ENCODE peak calls at places on chromosomes 5 and 9, in five cellular contexts. J is WTC11, N is BJ, K is foreskin keratinocyte, U is brain microvascular endothelial cell. V is an unnamed sample.

GRCh38 chr9:82254646-82255367 is 266.2 kb downstream of the SPATA31D1 start:
- DNase-seq in N (no peak), K (no peak), J (no peak), U (no peak), V (no peak)

GRCh38 chr5:59390074-59390659 is 503.4 kb downstream of the PDE4D start:
- DNase-seq in U (no peak), J (no peak), K (no peak), N (no peak), V (no peak)

GRCh38 chr9:84436386-84437114 is 96.0 kb upstream of the SLC28A3 start:
- DNase-seq in K (no peak), N (no peak), U (no peak), J (no peak), V (no peak)

GRCh38 chr9:123807241-123807640 is 122.7 kb downstream of the DENND1A start:
- DNase-seq in N (no peak), K (no peak), U (no peak), J (no peak), V (no peak)

GRCh38 chr5:38404667-38405276 is 146.4 kb downstream of the EGFLAM start:
- DNase-seq in J (peak), N (no peak), K (no peak), U (no peak), V (no peak)

GRCh38 chr5:129406440-129406839 is 53.7 kb upstream of the ADAMTS19 start:
- DNase-seq in K (no peak), J (no peak), N (no peak), U (no peak), V (no peak)

GRCh38 chr9:19085295-19085694 is 17.4 kb downstream of the HAUS6 start:
- DNase-seq in U (no peak), N (no peak), K (no peak), J (no peak), V (no peak)

GRCh38 chr5:44233691-44234090 is 155.5 kb downstream of the FGF10 start:
- DNase-seq in U (no peak), N (no peak), J (no peak), K (no peak), V (no peak)

GRCh38 chr9:126499005-126499910 is 114.5 kb upstream of the LMX1B start:
- DNase-seq in U (peak), N (no peak), J (peak), K (no peak), V (no peak)

GRCh38 chr9:121682926-121683485 is 31.6 kb downstream of the DAB2IP start:
- DNase-seq in J (no peak), K (no peak), N (no peak), U (no peak), V (no peak)

GRCh38 chr9:127778280-127779135 is at the start of gene SH2D3C:
- DNase-seq in N (no peak), J (no peak), K (no peak), U (no peak), V (no peak)

GRCh38 chr5:55994502-55994997 is at the start of gene IL6ST:
- DNase-seq in J (no peak), N (peak), K (peak), U (peak), V (no peak)

GRCh38 chr9:77820293-77820954 is 172.3 kb upstream of the GNA14 start:
- DNase-seq in J (no peak), K (peak), N (peak), U (peak), V (no peak)

GRCh38 chr9:127942152-127943010 is 4.7 kb upstream of the DPM2 start:
- DNase-seq in N (no peak), J (peak), U (peak), K (no peak), V (no peak)

GRCh38 chr5:32231929-32232328 is 57.8 kb upstream of the GOLPH3 start:
- DNase-seq in J (no peak), U (no peak), K (no peak), N (no peak), V (no peak)

GRCh38 chr9:9961487-9961886 is 651.3 kb downstream of the PTPRD start:
- DNase-seq in J (no peak), U (peak), K (no peak), N (no peak), V (no peak)

GRCh38 chr9:85960688-85961093 is 19.7 kb downstream of the NAA35 start:
- DNase-seq in U (no peak), K (no peak), J (no peak), N (no peak), V (no peak)

GRCh38 chr5:122465994-122466393 is 154.0 kb downstream of the SNCAIP start:
- DNase-seq in K (no peak), J (no peak), U (no peak), N (no peak), V (no peak)

GRCh38 chr9:133521122-133522072 is 3.4 kb downstream of the MYMK start:
- DNase-seq in J (no peak), K (no peak), N (no peak), U (no peak), V (no peak)

GRCh38 chr5:81068635-81069034 is 108.5 kb downstream of the RASGRF2 start:
- DNase-seq in U (no peak), J (no peak), K (no peak), N (no peak), V (no peak)

GRCh38 chr5:169302491-169303118 is 1.7 kb upstream of the SLIT3 start:
- DNase-seq in K (peak), N (peak), U (peak), J (peak), V (peak)

GRCh38 chr9:136848393-136849037 is 694 bp upstream of the PHPT1 start:
- DNase-seq in N (no peak), U (no peak), K (no peak), J (peak), V (no peak)

GRCh38 chr9:33778700-33779351 is 16.5 kb upstream of the PRSS3 start:
- DNase-seq in J (peak), K (peak), N (no peak), U (peak), V (no peak)

GRCh38 chr9:72884521-72884920 is 68.3 kb downstream of the ALDH1A1 start:
- DNase-seq in K (no peak), U (no peak), J (no peak), N (no peak), V (no peak)

GRCh38 chr5:138339464-138339863 is 1.4 kb downstream of the FAM53C start:
- DNase-seq in U (no peak), K (no peak), N (no peak), J (no peak), V (no peak)

GRCh38 chr9:14813336-14814020 is 90.9 kb upstream of the CER1 start:
- DNase-seq in K (no peak), J (no peak), U (peak), N (no peak), V (no peak)

GRCh38 chr5:139268364-139269202 is 25.0 kb upstream of the MATR3 start:
- DNase-seq in U (no peak), K (no peak), J (no peak), N (no peak), V (no peak)

GRCh38 chr5:1477341-1477740 is 32.1 kb upstream of the SLC6A3 start:
- DNase-seq in K (no peak), J (peak), N (no peak), U (no peak), V (no peak)

GRCh38 chr5:32475338-32476097 is 31.0 kb upstream of the ZFR start:
- DNase-seq in N (no peak), J (no peak), K (no peak), U (no peak), V (no peak)

GRCh38 chr9:113361304-113362018 is 12.1 kb downstream of the BSPRY start:
- DNase-seq in U (peak), J (no peak), N (no peak), K (no peak), V (no peak)

GRCh38 chr9:116700882-116701836 is 14.1 kb downstream of the TRIM32 start:
- DNase-seq in J (no peak), U (no peak), K (no peak), N (no peak), V (no peak)

GRCh38 chr5:67343835-67344234 is 147.2 kb upstream of the CD180 start:
- DNase-seq in J (no peak), K (no peak), N (no peak), U (no peak), V (no peak)

GRCh38 chr5:62155988-62156387 is 150.0 kb upstream of the KIF2A start:
- DNase-seq in U (no peak), K (no peak), J (no peak), N (no peak), V (no peak)

GRCh38 chr9:112338561-112338960 is 5.1 kb upstream of the PTBP3 start:
- DNase-seq in U (peak), N (no peak), K (no peak), J (no peak), V (peak)

GRCh38 chr5:1792842-1793266 is 6.8 kb downstream of the MRPL36 start:
- DNase-seq in K (no peak), N (no peak), U (peak), J (no peak), V (no peak)

GRCh38 chr5:142819292-142819691 is 49.1 kb downstream of the ARHGAP26 start:
- DNase-seq in J (no peak), U (no peak), N (no peak), K (peak), V (no peak)

GRCh38 chr9:104608336-104608735 is 2.9 kb upstream of the OR13C2 start:
- DNase-seq in K (no peak), U (no peak), N (no peak), J (no peak), V (no peak)

GRCh38 chr5:64207978-64208377 is 42.3 kb downstream of the RNF180 start:
- DNase-seq in N (no peak), U (no peak), J (no peak), K (no peak), V (no peak)
- TF ChIP-seq CTCF in N (no peak), U (no peak), J (no peak), K (peak), V (no peak)

DNA sequence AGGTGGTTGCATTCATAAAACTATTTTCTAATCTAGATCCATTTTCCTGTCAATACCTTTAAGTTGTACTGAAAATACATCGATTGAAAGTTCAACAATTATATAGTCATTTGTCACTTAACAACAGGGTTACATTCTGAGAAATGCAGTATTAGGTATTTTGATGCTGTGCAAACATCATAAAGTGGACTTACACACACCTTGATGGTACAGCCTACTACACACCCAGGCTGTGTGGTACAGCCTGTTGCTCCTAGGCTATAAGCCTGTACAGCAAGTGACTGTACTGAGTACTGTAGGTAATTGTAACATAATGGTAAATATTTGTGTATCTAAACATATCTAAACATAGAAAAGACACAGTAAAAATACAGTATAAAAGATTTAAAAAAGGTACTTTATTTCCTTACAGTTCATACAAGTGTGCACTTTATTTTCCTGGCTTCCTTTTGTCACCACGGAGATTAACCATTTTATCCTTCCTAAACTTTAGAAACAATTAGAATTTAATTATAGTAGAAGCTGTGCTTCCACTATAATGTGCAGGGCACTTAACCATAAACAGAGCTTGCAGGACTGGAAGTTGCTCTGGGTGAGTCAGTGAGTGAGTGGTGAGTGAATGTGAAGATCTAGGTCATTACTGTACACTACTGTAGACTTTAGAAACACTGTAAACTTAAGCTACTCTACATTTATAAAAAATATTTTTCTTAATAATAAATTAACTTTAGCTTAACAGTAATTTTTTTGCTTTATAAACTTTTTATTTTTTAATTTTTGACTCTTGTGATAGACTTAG is 42.9 kb upstream of the MEF2C start:
- DNase-seq in U (peak), J (no peak), N (no peak), K (no peak), V (no peak)
- TF ChIP-seq CTCF in U (no peak), J (no peak), N (no peak), K (no peak), V (no peak)

GRCh38 chr9:8074645-8075044 is 275.1 kb upstream of the DMAC1 start:
- DNase-seq in N (no peak), K (no peak), U (no peak), J (no peak), V (no peak)

GRCh38 chr9:8070779-8071444 is 271.3 kb upstream of the DMAC1 start:
- DNase-seq in U (no peak), J (peak), K (no peak), N (no peak), V (no peak)

DNA sequence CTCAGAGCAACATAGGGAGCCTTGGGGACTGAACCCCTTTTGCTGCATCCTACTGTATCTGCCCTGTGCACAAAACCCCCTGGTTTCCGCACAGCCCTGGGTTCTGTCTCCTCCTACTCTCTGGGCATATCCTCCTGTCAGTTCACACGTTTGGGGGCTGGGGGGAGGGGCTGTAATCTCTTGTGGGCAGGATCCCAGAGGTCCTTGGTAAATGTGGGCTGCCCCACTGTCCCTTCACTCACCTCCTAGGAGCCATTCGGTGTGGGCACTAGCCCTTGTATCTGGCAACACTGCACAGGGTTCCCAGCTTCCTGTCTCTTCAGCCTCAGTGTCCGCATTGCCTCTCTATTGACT is 271.8 kb upstream of the DMAC1 start:
- DNase-seq in K (no peak), U (no peak), J (no peak), N (no peak), V (no peak)
- TF ChIP-seq CTCF in K (no peak), U (no peak), J (no peak), N (no peak), V (no peak)

GRCh38 chr5:154967419-154968024 is 26.6 kb downstream of the MRPL22 start:
- DNase-seq in N (no peak), U (peak), J (no peak), K (no peak), V (no peak)
- TF ChIP-seq CTCF in N (peak), U (peak), J (peak), K (peak), V (peak)

GRCh38 chr9:21404146-21404545 is 4.8 kb upstream of the IFNA8 start:
- DNase-seq in N (no peak), J (no peak), U (no peak), K (no peak), V (no peak)

GRCh38 chr9:21398955-21399489 is 9.9 kb upstream of the IFNA8 start:
- DNase-seq in N (no peak), K (no peak), U (no peak), J (no peak), V (no peak)

GRCh38 chr9:21402387-21403247 is 6.3 kb upstream of the IFNA8 start:
- DNase-seq in N (no peak), K (no peak), J (peak), U (no peak), V (no peak)
- TF ChIP-seq CTCF in N (no peak), K (peak), J (no peak), U (peak), V (peak)

GRCh38 chr5:133613184-133613583 is 843 bp upstream of the FSTL4 start:
- DNase-seq in N (no peak), K (no peak), U (no peak), J (no peak), V (no peak)

GRCh38 chr5:133613743-133614142 is 1.4 kb upstream of the FSTL4 start:
- DNase-seq in J (no peak), N (no peak), U (no peak), K (no peak), V (no peak)

GRCh38 chr5:133611357-133612020 is 852 bp downstream of the FSTL4 start:
- DNase-seq in U (no peak), J (peak), N (no peak), K (no peak), V (no peak)

GRCh38 chr5:133610489-133611356 is 1.6 kb downstream of the FSTL4 start:
- DNase-seq in U (peak), K (peak), N (no peak), J (peak), V (no peak)

GRCh38 chr5:133612021-133612860 is at the start of gene FSTL4:
- DNase-seq in K (no peak), U (no peak), N (no peak), J (peak), V (no peak)
- TF ChIP-seq CTCF in K (peak), U (no peak), N (no peak), J (no peak), V (no peak)

GRCh38 chr5:134851307-134851923 is 5.6 kb downstream of the C5orf24 start:
- DNase-seq in U (peak), K (peak), N (no peak), J (no peak), V (no peak)
- TF ChIP-seq CTCF in U (peak), K (peak), N (peak), J (no peak), V (peak)

GRCh38 chr9:93963969-93964368 is 8.8 kb upstream of the BARX1 start:
- DNase-seq in N (no peak), U (peak), K (no peak), J (no peak), V (no peak)

GRCh38 chr9:93967020-93967803 is 12.1 kb upstream of the BARX1 start:
- DNase-seq in K (no peak), J (no peak), N (no peak), U (no peak), V (no peak)

GRCh38 chr9:93964685-93965084 is 9.5 kb upstream of the BARX1 start:
- DNase-seq in N (no peak), J (no peak), U (no peak), K (no peak), V (no peak)

GRCh38 chr9:93968451-93969327 is 13.5 kb upstream of the BARX1 start:
- DNase-seq in U (peak), J (no peak), K (no peak), N (no peak), V (no peak)

GRCh38 chr9:93965830-93966577 is 10.8 kb upstream of the BARX1 start:
- DNase-seq in K (no peak), J (peak), U (no peak), N (no peak), V (no peak)
- TF ChIP-seq CTCF in K (peak), J (no peak), U (peak), N (no peak), V (peak)

DNA sequence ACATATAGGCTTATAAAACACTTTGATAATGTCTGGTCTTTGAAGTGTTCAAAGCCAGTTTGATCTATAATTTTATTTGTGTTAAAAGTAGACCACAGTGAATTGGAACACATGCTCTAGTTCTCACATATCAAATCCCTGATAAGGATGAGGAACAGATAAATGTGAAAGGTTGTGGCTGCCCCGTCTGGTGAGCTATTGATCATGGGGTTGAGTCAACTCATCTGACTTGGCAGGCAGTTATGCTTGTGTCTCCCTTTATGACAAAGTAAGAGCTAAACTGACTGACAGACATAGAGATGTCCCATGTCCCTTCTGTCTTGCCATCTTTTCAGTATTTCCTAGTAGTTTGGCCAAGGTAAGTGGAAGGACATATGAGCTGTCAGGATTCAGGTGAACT is 2.9 kb upstream of the ERMP1 start:
- DNase-seq in K (no peak), U (no peak), N (no peak), J (no peak), V (no peak)
- TF ChIP-seq CTCF in K (no peak), U (no peak), N (no peak), J (no peak), V (no peak)

DNA sequence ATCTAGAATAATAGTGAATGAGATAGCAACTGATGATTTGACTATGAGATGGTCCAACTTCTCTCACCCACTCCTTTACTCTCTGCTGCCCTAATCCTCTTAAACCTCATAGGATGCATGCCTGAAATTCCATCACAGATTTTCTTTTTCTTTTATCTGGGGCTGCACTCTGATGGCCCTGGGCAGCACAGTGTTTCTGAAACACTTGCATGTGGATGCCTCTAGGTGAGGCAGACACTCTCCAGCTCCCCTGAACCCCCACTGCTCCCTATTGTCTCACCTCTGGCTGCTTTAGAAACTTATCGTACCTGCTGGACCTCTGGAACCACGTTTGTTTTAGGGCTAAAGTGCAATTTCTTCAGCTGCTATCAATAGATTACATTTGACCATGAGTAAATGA is 67.5 kb downstream of the HTR4 start:
- DNase-seq in K (no peak), N (no peak), U (no peak), J (peak), V (no peak)
- TF ChIP-seq CTCF in K (no peak), N (no peak), U (no peak), J (no peak), V (no peak)